ENCODE peak calls at places on chromosomes 16 and 17, in four cellular contexts. Q is K562, Z is GM12878, U is HepG2. R is an unnamed sample.

GRCh38 chr17:65173284-65173793 is 36.2 kb downstream of the RGS9 start:
- DNase-seq in Q (peak; percentile 89), Z (no peak), U (no peak), R (peak; percentile 71)

GRCh38 chr17:30990458-30990857 is 19.6 kb downstream of the RNF135 start:
- DNase-seq in Q (no peak), Z (no peak), U (no peak), R (no peak)

GRCh38 chr17:9309216-9309615 is 266.4 kb downstream of the STX8 start:
- DNase-seq in Q (no peak), Z (no peak), U (no peak), R (no peak)

GRCh38 chr16:69709456-69710084 is 16.8 kb downstream of the NQO1 start:
- DNase-seq in Q (peak; percentile 40), Z (peak; percentile 15), U (peak; percentile 81), R (peak; percentile 59)

GRCh38 chr17:34852141-34852540 is 109.1 kb downstream of the CCT6B start:
- DNase-seq in Q (no peak), Z (no peak), U (no peak), R (no peak)

GRCh38 chr16:85416267-85417109 is 196.6 kb upstream of the GSE1 start:
- DNase-seq in Q (peak; percentile 96), Z (no peak), U (peak; percentile 61), R (peak; percentile 79)

GRCh38 chr17:27247071-27247957 is 46.6 kb upstream of the WSB1 start:
- DNase-seq in Q (no peak), Z (no peak), U (peak; percentile 89), R (no peak)

GRCh38 chr16:55341681-55342080 is 17.7 kb downstream of the IRX6 start:
- DNase-seq in Q (no peak), Z (no peak), U (no peak), R (no peak)

GRCh38 chr16:31106509-31107464 is 1.4 kb upstream of the BCKDK start:
- DNase-seq in Q (no peak), Z (no peak), U (no peak), R (no peak)

GRCh38 chr16:31107465-31107867 is 720 bp upstream of the BCKDK start:
- DNase-seq in Q (no peak), Z (peak; percentile 54), U (no peak), R (no peak)

GRCh38 chr16:31108794-31109558 is 790 bp downstream of the BCKDK start:
- DNase-seq in Q (no peak), Z (no peak), U (no peak), R (no peak)

GRCh38 chr16:31108035-31108793 is at the start of gene BCKDK:
- DNase-seq in Q (peak; percentile 88), Z (peak; percentile 32), U (peak; percentile 58), R (peak; percentile 93)

DNA sequence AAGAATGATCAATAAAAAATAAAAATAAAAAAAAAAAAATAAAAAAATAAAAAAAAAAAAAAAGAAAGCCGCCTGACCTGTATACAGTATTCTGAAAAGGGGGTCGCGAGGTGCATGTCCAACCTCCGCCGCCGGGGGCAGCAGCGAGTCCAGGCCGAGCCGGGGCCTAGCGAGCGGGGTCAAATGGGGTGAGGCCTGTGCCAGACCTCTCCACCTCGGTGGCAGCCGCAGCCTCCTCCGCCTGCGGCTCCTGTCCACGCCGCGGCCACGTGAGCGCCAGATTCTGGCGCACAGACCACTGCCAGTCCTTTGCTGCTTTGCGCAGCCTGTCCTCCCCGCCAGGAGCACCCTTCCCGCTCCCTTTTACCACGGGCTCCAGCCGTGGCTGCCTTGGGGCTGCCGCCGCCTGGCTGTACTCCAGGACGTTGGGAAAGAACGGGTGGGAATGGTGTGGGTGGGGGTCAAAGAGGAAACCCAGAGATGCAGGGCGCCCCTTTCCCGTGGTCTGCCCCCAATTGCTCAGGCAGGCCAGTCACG is 2.4 kb upstream of the BCKDK start:
- DNase-seq in Q (peak; percentile 87), Z (no peak), U (peak; percentile 79), R (peak; percentile 96)
- TF ChIP-seq NFIC in Q (peak; percentile 86), Z (no peak), U (peak; percentile 58), R (no peak)

DNA sequence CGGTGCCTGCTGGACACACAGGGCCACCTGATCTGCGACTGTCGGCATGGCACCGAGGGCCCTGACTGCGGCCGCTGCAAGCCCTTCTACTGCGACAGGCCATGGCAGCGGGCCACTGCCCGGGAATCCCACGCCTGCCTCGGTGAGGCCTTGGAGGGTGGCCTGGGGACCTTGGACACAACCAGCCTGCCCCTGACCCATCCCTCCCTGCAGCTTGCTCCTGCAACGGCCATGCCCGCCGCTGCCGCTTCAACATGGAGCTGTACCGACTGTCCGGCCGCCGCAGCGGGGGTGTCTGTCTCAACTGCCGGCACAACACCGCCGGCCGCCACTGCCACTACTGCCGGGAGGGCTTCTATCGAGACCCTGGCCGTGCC is 1.4 kb downstream of the NTN3 start:
- DNase-seq in Q (no peak), Z (no peak), U (no peak), R (no peak)
- TF ChIP-seq NFIC in Q (no peak), Z (no peak), U (no peak), R (no peak)

GRCh38 chr17:57429966-57430365 is 173.6 kb downstream of the MSI2 start:
- DNase-seq in Q (no peak), Z (no peak), U (no peak), R (no peak)
- TF ChIP-seq NFIC in Q (no peak), Z (no peak), U (no peak), R (no peak)

DNA sequence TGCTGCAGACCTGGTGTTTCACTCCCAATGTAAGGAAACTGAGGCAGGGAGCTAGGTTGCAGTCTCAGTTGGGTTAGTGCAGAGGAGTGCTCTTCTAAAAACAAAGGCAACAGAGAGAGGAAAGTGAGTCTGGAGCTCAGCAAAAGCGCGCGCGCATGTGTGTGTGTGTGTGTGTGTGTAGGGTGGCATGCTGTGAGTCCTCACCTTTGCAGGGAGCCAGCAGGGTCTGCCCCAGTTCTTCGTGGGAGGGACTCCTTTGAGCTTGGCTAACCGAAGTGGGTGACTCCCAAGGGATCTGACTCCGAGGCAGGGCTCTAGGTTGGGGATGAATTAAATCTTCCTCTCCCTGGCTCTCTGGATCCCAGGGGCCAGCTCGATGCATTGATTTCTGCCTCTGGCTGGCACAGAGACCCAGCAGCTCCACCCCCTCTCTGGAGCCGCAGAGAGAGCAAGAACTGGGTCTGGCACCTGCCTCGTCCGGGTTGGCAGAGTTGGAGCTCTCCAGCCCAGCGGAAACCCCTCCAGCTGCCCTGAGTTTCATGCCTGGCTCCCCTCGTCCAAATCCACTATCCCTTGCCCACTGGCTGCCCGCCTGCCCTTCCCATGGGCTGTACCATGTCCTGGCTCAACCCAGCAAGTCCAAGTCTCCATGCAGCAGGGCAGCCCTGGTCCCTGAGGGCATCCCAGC is 1.3 kb upstream of the BTBD17 start:
- DNase-seq in Q (no peak), Z (no peak), U (no peak), R (no peak)
- TF ChIP-seq NFIC in Q (no peak), Z (no peak), U (no peak), R (no peak)

GRCh38 chr17:33260638-33261037 is 32.5 kb downstream of the ASIC2 start:
- DNase-seq in Q (no peak), Z (no peak), U (no peak), R (no peak)
- TF ChIP-seq NFIC in Q (no peak), Z (no peak), U (no peak), R (no peak)

DNA sequence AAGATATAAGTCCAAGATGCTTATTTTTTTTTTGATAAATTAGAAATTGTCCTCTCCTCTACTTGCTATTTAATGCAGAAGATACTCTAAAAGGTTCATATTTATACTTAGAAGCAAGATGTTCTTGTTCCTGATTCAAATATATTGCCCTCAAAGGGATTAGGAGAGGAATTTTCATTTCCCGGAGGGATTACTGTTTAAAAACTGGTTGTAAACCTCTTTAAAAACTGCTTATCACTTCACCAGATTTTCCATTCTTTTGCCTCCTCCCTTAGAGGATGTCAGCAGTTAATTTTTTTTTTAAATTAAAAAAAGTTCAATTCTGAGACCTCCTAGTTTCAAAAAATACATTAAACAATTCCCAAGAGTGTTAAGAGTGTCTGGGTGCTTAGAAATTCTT is 2.8 kb downstream of the TENT4B start:
- DNase-seq in Q (no peak), Z (no peak), U (no peak), R (no peak)
- TF ChIP-seq NFIC in Q (no peak), Z (no peak), U (no peak), R (no peak)

DNA sequence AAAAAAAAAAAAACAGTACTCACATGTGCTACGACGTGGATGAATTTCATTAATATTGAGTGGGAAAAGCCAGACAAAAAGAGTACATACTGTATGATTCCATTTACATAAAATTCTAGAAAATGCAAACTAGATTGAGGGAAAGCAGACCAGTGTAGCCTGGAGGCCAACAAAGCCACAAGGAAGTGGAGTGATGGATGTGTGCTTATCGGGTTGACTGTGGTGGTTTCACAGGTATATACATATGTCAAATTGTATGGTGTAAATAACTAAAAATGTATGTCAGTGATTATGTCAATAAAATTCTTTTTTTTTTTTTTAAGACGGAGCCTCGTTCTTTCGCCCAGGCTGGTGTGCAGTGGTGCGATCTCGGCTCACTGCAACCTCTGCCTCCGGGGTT is 1.9 kb upstream of the PLD6 start:
- DNase-seq in Q (no peak), Z (no peak), U (no peak), R (no peak)
- TF ChIP-seq NFIC in Q (no peak), Z (no peak), U (no peak), R (no peak)

GRCh38 chr17:75084039-75084660 is 3.6 kb upstream of the SLC16A5 start:
- DNase-seq in Q (no peak), Z (no peak), U (peak; percentile 96), R (peak; percentile 60)
- TF ChIP-seq NFIC in Q (peak; percentile 92), Z (no peak), U (peak; percentile 97), R (peak; percentile 32)